ENCODE peak calls at places on chromosomes 3 and 15, in ten cellular contexts. W, U, F, M, Q, E, N, J, R and P are unnamed samples.

GRCh38 chr3:42036483-42036823 is 54.7 kb upstream of the TRAK1 start:
- DNase-seq in W (no peak), U (no peak), F (no peak), M (no peak), Q (peak), E (no peak), N (no peak), J (peak), R (no peak), P (peak)

GRCh38 chr3:88221726-88222125 is 72.0 kb downstream of the C3orf38 start:
- DNase-seq in W (no peak), U (no peak), F (no peak), M (no peak), Q (no peak), E (no peak), N (no peak), J (no peak), R (no peak), P (no peak)

GRCh38 chr15:99051308-99051707 is 43.7 kb upstream of the PGPEP1L start:
- DNase-seq in W (no peak), U (no peak), F (no peak), M (no peak), Q (no peak), E (no peak), N (no peak), J (no peak), R (no peak), P (no peak)

GRCh38 chr3:73024836-73025235 is 28.2 kb downstream of the PPP4R2 start:
- DNase-seq in W (no peak), U (no peak), F (peak), M (no peak), Q (no peak), E (no peak), N (no peak), J (no peak), R (no peak), P (no peak)

GRCh38 chr3:9198805-9199386 is 50.5 kb downstream of the SRGAP3 start:
- DNase-seq in W (no peak), U (no peak), F (no peak), M (no peak), Q (no peak), E (no peak), N (no peak), J (no peak), R (no peak), P (no peak)

GRCh38 chr3:119636891-119637611 is 23.3 kb downstream of the POPDC2 start:
- DNase-seq in W (no peak), U (no peak), F (no peak), M (no peak), Q (no peak), E (no peak), N (no peak), J (peak), R (no peak), P (no peak)

GRCh38 chr3:58173670-58174472 is 36.9 kb downstream of the DNASE1L3 start:
- DNase-seq in W (peak), U (peak), F (peak), M (peak), Q (no peak), E (peak), N (peak), J (peak), R (no peak), P (no peak)

GRCh38 chr3:188153498-188153948 is 434 bp upstream of the LPP start:
- DNase-seq in W (peak), U (peak), F (peak), M (peak), Q (peak), E (peak), N (no peak), J (peak), R (peak), P (peak)

GRCh38 chr15:35705030-35705884 is 159.3 kb upstream of the DPH6 start:
- DNase-seq in W (no peak), U (no peak), F (no peak), M (no peak), Q (no peak), E (no peak), N (no peak), J (peak), R (no peak), P (no peak)